ENCODE peak calls at places on chromosome 4, in four cellular contexts. T is H1, U is mesenchymal stem cell, F is H9. P is an unnamed sample.

GRCh38 chr4:168537556-168537955 is 40.7 kb downstream of the PALLD start:
- DNase-seq in T (no peak), U (no peak), F (no peak), P (no peak)

GRCh38 chr4:118881512-118882146 is 7.0 kb upstream of the SYNPO2 start:
- DNase-seq in T (no peak), U (no peak), F (peak; percentile 57), P (no peak)

GRCh38 chr4:6460876-6461275 is 11.5 kb downstream of the PPP2R2C start:
- DNase-seq in T (no peak), U (no peak), F (peak; percentile 24), P (no peak)

GRCh38 chr4:21976166-21976565 is 27.6 kb upstream of the KCNIP4 start:
- DNase-seq in T (no peak), U (no peak), F (no peak), P (no peak)

GRCh38 chr4:144627663-144628076 is 18.3 kb upstream of the HHIP start:
- DNase-seq in T (no peak), U (peak; percentile 8), F (no peak), P (peak; percentile 73)

GRCh38 chr4:140260227-140260626 is 106.2 kb upstream of the MAML3 start:
- DNase-seq in T (no peak), U (peak; percentile 80), F (no peak), P (peak; percentile 94)

GRCh38 chr4:183556947-183557346 is 52.1 kb downstream of the ING2 start:
- DNase-seq in T (no peak), U (no peak), F (no peak), P (no peak)

GRCh38 chr4:36824682-36825081 is 419.9 kb upstream of the NWD2 start:
- DNase-seq in T (no peak), U (no peak), F (no peak), P (no peak)

GRCh38 chr4:65893311-65893710 is 223.0 kb upstream of the EPHA5 start:
- DNase-seq in T (no peak), U (no peak), F (no peak), P (no peak)

GRCh38 chr4:45897934-45898585 is 225.8 kb downstream of the GABRG1 start:
- DNase-seq in T (no peak), U (no peak), F (no peak), P (no peak)

GRCh38 chr4:54229631-54230478 is 762 bp downstream of the PDGFRA start:
- DNase-seq in T (no peak), U (peak; percentile 44), F (peak; percentile 67), P (peak; percentile 69)

GRCh38 chr4:12861422-12861821 is 622.7 kb downstream of the RAB28 start:
- DNase-seq in T (no peak), U (no peak), F (no peak), P (no peak)

GRCh38 chr4:39574946-39575345 is 47.7 kb upstream of the UGDH start:
- DNase-seq in T (no peak), U (no peak), F (no peak), P (no peak)

GRCh38 chr4:86657910-86658309 is 63.8 kb downstream of the PTPN13 start:
- DNase-seq in T (no peak), U (no peak), F (no peak), P (no peak)

GRCh38 chr4:130712038-130712437 is 1616.1 kb downstream of the C4orf33 start:
- DNase-seq in T (no peak), U (no peak), F (no peak), P (no peak)

GRCh38 chr4:152973614-152974200 is 37.6 kb downstream of the FHDC1 start:
- DNase-seq in T (no peak), U (no peak), F (no peak), P (no peak)

GRCh38 chr4:146959692-146960091 is 14.0 kb upstream of the TTC29 start:
- DNase-seq in T (no peak), U (no peak), F (no peak), P (peak; percentile 3)

GRCh38 chr4:90071289-90072235 is 55.6 kb upstream of the CCSER1 start:
- DNase-seq in T (no peak), U (no peak), F (no peak), P (no peak)

GRCh38 chr4:144754562-144755410 is 108.8 kb downstream of the HHIP start:
- DNase-seq in T (no peak), U (no peak), F (peak; percentile 34), P (peak; percentile 49)

GRCh38 chr4:30632751-30633150 is 87.4 kb upstream of the PCDH7 start:
- DNase-seq in T (no peak), U (no peak), F (no peak), P (no peak)

GRCh38 chr4:163090997-163091684 is 75.5 kb downstream of the NAF1 start:
- DNase-seq in T (no peak), U (no peak), F (no peak), P (no peak)

GRCh38 chr4:121551881-121552280 is 144.9 kb downstream of the ANXA5 start:
- DNase-seq in T (no peak), U (peak; percentile 6), F (no peak), P (no peak)

GRCh38 chr4:184613405-184613804 is 35.8 kb downstream of the CASP3 start:
- DNase-seq in T (no peak), U (no peak), F (no peak), P (no peak)

GRCh38 chr4:102678695-102679335 is 82.0 kb downstream of the MANBA start:
- DNase-seq in T (no peak), U (no peak), F (no peak), P (no peak)

GRCh38 chr4:102809691-102810090 is 17.7 kb downstream of the UBE2D3 start:
- DNase-seq in T (no peak), U (no peak), F (no peak), P (peak; percentile 62)

GRCh38 chr4:10640535-10641159 is 43.9 kb downstream of the CLNK start:
- DNase-seq in T (no peak), U (no peak), F (no peak), P (no peak)

GRCh38 chr4:82500830-82501229 is 61.0 kb downstream of the TMEM150C start:
- DNase-seq in T (no peak), U (no peak), F (no peak), P (no peak)

GRCh38 chr4:161629694-161630441 is 533.9 kb downstream of the FSTL5 start:
- DNase-seq in T (no peak), U (peak; percentile 74), F (no peak), P (no peak)

GRCh38 chr4:118772149-118773081 is 63.5 kb downstream of the SEC24D start:
- DNase-seq in T (no peak), U (peak; percentile 57), F (no peak), P (peak; percentile 70)

GRCh38 chr4:48079972-48080391 is 54.1 kb downstream of the TXK start:
- DNase-seq in T (no peak), U (peak; percentile 82), F (no peak), P (no peak)

GRCh38 chr4:16772366-16772850 is 126.0 kb downstream of the LDB2 start:
- DNase-seq in T (no peak), U (no peak), F (no peak), P (peak; percentile 63)

GRCh38 chr4:48194986-48195773 is 61.1 kb upstream of the TXK start:
- DNase-seq in T (no peak), U (peak; percentile 76), F (no peak), P (peak; percentile 12)

GRCh38 chr4:10112658-10113284 is 3.8 kb downstream of the WDR1 start:
- DNase-seq in T (no peak), U (no peak), F (no peak), P (no peak)

GRCh38 chr4:95193391-95194224 is 355.2 kb downstream of the UNC5C start:
- DNase-seq in T (no peak), U (no peak), F (no peak), P (no peak)
- H3K18ac ChIP-seq in T (no peak overlapping the region), U (peak overlapping the region; percentile 28), F (no peak overlapping the region), P (no peak overlapping the region)

GRCh38 chr4:1563241-1563640 is 120.9 kb downstream of the FAM53A start:
- DNase-seq in T (no peak), U (no peak), F (no peak), P (no peak)

GRCh38 chr4:1559896-1560650 is 124.0 kb downstream of the FAM53A start:
- DNase-seq in T (no peak), U (no peak), F (no peak), P (no peak)

GRCh38 chr4:1562371-1562770 is 121.7 kb downstream of the FAM53A start:
- DNase-seq in T (no peak), U (no peak), F (no peak), P (no peak)

GRCh38 chr4:1562771-1563170 is 121.3 kb downstream of the FAM53A start:
- DNase-seq in T (no peak), U (no peak), F (no peak), P (no peak)

DNA sequence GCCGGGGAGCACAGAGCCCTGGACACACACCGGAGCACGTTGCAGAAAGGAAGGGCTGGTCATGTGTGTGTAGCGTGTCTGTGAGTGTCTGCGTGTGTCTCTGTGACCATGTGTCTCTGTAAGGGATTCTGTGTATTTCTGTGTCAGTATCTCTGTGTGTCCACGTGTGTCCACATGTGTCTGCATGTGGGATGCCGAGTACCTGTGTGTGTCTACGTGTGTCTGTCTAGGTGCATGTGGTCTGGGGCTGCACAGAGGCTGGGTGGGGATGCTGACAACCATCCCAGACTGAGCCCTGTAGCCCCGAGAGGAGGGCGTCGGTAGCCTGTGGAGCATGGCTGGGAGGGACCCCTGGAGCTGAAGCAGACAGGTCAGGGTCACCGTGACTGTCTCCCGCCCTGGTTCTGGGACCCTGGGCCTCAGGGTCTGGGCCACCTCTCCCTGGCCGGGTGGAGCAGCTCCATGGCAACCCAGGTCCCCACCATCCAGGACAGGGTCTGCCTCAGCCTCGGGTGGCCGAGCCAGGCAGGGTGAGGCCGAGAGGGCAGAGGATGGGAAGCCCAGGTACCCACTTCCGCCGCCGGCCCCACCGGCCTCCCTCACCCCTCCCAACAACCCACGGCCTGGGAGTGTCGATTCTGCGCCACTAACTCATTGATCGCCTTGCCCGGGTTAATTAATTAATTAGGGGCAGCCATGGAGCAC is 122.7 kb downstream of the FAM53A start:
- DNase-seq in T (no peak), U (no peak), F (no peak), P (no peak)
- H2BK120ac ChIP-seq in T (no peak overlapping the region), U (no peak overlapping the region), F (no peak overlapping the region), P (no peak overlapping the region)

DNA sequence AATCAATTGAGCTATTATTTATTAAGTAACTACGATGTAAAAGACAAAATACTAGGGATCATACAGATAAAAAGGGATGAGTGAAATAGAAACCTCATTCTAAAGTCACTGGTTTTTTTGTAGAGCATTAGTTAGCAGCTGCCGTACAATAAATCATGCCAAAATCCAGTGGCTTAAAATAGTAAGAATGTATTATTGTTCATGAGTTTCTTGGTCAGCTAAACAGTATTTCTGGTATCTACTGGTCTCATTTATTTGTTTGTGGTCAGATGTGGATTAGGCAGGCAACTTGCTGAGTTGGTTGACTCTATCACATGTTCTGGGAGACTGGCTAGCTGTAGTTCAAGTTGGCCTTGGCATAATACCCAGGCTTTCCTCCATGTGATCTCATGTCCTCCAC is 667.3 kb downstream of the GALNTL6 start:
- DNase-seq in T (no peak), U (peak; percentile 21), F (no peak), P (no peak)
- H4K91ac ChIP-seq in T (no peak overlapping the region), U (no peak overlapping the region), F (no peak overlapping the region), P (no peak overlapping the region)

DNA sequence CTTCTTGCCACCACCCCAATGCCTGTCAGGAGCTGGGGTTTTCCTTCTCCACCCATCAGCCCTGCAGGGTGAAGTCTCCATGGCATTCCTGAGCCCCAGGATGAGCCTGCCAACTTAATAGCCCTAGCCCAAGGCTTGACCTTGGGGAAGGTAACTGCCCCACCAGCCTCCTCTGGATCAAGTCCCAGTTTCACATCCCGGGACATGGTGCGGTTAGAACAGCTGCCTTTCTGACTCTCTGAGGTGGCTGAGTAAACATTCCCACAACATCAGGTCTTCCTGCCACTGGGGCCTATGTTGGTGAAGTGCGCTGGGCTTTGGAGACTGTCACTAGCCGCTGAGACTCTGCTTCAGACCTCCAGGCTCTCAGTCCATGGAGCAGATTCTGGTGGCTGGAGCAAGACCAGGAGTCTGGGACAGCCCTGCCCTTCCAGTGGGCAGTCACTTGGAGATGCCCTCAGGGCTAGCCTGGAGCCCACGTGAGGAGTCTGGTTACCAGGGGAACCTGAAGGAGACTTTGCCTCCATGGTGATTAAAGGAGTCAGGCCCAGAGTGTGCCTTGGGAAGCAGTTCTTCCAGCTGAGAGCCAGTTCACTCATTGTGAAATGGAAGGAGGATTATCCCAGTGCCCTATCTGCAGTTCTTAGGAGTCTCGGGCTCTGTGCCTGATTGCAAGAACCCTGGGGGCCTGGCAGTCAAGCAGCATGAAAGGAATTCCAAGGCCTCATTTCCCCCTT is 56.8 kb downstream of the SMIM20 start:
- DNase-seq in T (no peak), U (peak; percentile 37), F (no peak), P (no peak)
- H3K18ac ChIP-seq in T (peak overlapping the region; percentile 48), U (no peak overlapping the region), F (no peak overlapping the region), P (no peak overlapping the region)

P was measured in IMR-90.